ENCODE peak calls at places on chromosomes 3 and 15, in eight cellular contexts. S, O, D, W, X, M, I and Z are unnamed samples.

GRCh38 chr15:42130246-42130986 is 26.0 kb downstream of the PLA2G4F start:
- DNase-seq in S (no peak), W (no peak), D (no peak), I (no peak), M (no peak), X (no peak), O (no peak), Z (no peak)

GRCh38 chr15:60086676-60087446 is 82.8 kb downstream of the FOXB1 start:
- DNase-seq in M (no peak), O (no peak), D (no peak), I (no peak), X (no peak), W (no peak), S (no peak), Z (no peak)

GRCh38 chr15:93088200-93088980 is 621 bp downstream of the RGMA start:
- DNase-seq in X (no peak), D (peak), O (no peak), M (peak), S (no peak), W (peak), I (peak), Z (no peak)

GRCh38 chr3:162143181-162143580 is 646.6 kb downstream of the OTOL1 start:
- DNase-seq in S (no peak), O (peak), D (no peak), W (no peak), I (no peak), X (no peak), M (no peak), Z (no peak)

GRCh38 chr15:22942877-22943276 is 37.3 kb downstream of the CYFIP1 start:
- DNase-seq in X (no peak), M (no peak), D (no peak), W (no peak), S (no peak), O (no peak), I (no peak), Z (no peak)

GRCh38 chr3:21705769-21706168 is 45.2 kb downstream of the ZNF385D start:
- DNase-seq in D (peak), W (no peak), M (no peak), I (peak), S (no peak), X (no peak), O (peak), Z (no peak)

GRCh38 chr15:76514292-76514691 is 177.7 kb downstream of the ISL2 start:
- DNase-seq in O (no peak), W (no peak), S (no peak), X (no peak), I (no peak), M (no peak), D (no peak), Z (no peak)

GRCh38 chr15:92048739-92049138 is 195.2 kb downstream of the SLCO3A1 start:
- DNase-seq in D (no peak), X (no peak), W (no peak), M (no peak), O (no peak), I (no peak), S (no peak), Z (no peak)

GRCh38 chr3:195156286-195156890 is 114.6 kb downstream of the XXYLT1 start:
- DNase-seq in W (no peak), S (no peak), M (no peak), D (no peak), O (no peak), I (no peak), X (peak), Z (no peak)